ENCODE peak calls at places on chromosomes 11 and 22, in seven cellular contexts. Y is activated CD4-positive, alpha-beta T cell treated with anti-CD3 and anti-CD28 coated beads, Interleukin-2, amount 50 U/mL, for 4 hours; U is WTC11; I is psoas muscle; S is CD8-positive, alpha-beta T cell; Z is activated T-helper 1 cell treated with anti-CD3 and anti-CD28 coated beads, Interleukin-12 subunit alpha, Interleukin-12 subunit beta, Interleukin-2, Interleukin-4 antibody, amounts not matched to agents 30 ng/mL and 10 ng/mL and 1 ng/mL, durations not matched to agents 14 hours and 24 hours and 36 hours; A is A172. M is an unnamed sample.

GRCh38 chr11:36339899-36340298 is 43.8 kb downstream of the PRR5L start:
- DNase-seq in I (no peak), Y (no peak), S (no peak), A (no peak), U (no peak), Z (no peak), M (no peak)

GRCh38 chr11:72824811-72825505 is 10.7 kb downstream of the ATG16L2 start:
- DNase-seq in A (no peak), Z (no peak), S (no peak), U (no peak), Y (no peak), I (no peak), M (no peak)

GRCh38 chr11:2212411-2213251 is 41.0 kb upstream of the TH start:
- DNase-seq in S (peak; percentile 3), Z (no peak), A (no peak), U (no peak), I (peak; percentile 34), Y (no peak), M (no peak)

GRCh38 chr22:48741540-48741939 is 1086.1 kb downstream of the BRD1 start:
- DNase-seq in I (no peak), S (no peak), A (no peak), Y (no peak), Z (no peak), U (no peak), M (no peak)

GRCh38 chr22:36280379-36280778 is 27.4 kb downstream of the APOL1 start:
- DNase-seq in A (no peak), U (no peak), I (no peak), Y (no peak), S (no peak), Z (no peak), M (no peak)

GRCh38 chr22:46737976-46738641 is at the start of gene CERK:
- DNase-seq in A (no peak), Y (peak; percentile 67), Z (peak; percentile 68), U (peak; percentile 68), S (peak; percentile 76), I (peak; percentile 84), M (peak; percentile 82)

GRCh38 chr22:32603651-32604540 is 129.3 kb downstream of the FBXO7 start:
- DNase-seq in Z (no peak), S (no peak), A (no peak), Y (no peak), I (no peak), U (no peak), M (no peak)

GRCh38 chr11:93236741-93237675 is 39.2 kb upstream of the SLC36A4 start:
- DNase-seq in Y (no peak), U (no peak), I (no peak), A (peak; percentile 31), S (no peak), Z (no peak), M (no peak)

GRCh38 chr22:38694945-38695344 is 5.8 kb downstream of the JOSD1 start:
- DNase-seq in I (no peak), Y (no peak), U (no peak), A (no peak), Z (no peak), S (no peak), M (no peak)

GRCh38 chr11:8773125-8773524 is 90.5 kb downstream of the RPL27A start:
- DNase-seq in Z (no peak), A (no peak), I (no peak), S (no peak), U (no peak), Y (no peak), M (no peak)

GRCh38 chr11:66421492-66422205 is 814 bp downstream of the NPAS4 start:
- DNase-seq in I (peak; percentile 93), A (peak; percentile 67), Y (peak; percentile 83), S (peak; percentile 93), U (peak; percentile 95), Z (peak; percentile 83), M (peak; percentile 94)

GRCh38 chr11:65869643-65870306 is 2.8 kb downstream of the EFEMP2 start:
- DNase-seq in A (no peak), S (no peak), Y (no peak), I (no peak), U (no peak), Z (no peak), M (no peak)

GRCh38 chr11:75734491-75735180 is 17.0 kb downstream of the MOGAT2 start:
- DNase-seq in A (no peak), Z (no peak), S (no peak), I (no peak), Y (no peak), U (no peak), M (no peak)

GRCh38 chr11:70471254-70471653 is 72.9 kb downstream of the CTTN start:
- DNase-seq in I (no peak), A (peak; percentile 43), U (peak; percentile 74), Z (no peak), S (no peak), Y (no peak), M (no peak)

GRCh38 chr11:61567286-61568061 is 13.4 kb downstream of the SYT7 start:
- DNase-seq in Y (peak; percentile 62), A (peak; percentile 50), I (peak; percentile 86), S (peak; percentile 76), U (peak; percentile 90), Z (peak; percentile 54), M (peak; percentile 73)

GRCh38 chr11:1308745-1309497 is 511 bp downstream of the TOLLIP start:
- DNase-seq in Y (no peak), S (peak; percentile 31), Z (no peak), I (no peak), A (no peak), U (no peak), M (no peak)

GRCh38 chr22:42283288-42284229 is 13.1 kb upstream of the TCF20 start:
- DNase-seq in Z (peak; percentile 21), Y (peak; percentile 41), U (no peak), I (peak; percentile 55), S (peak; percentile 41), A (no peak), M (peak; percentile 62)

GRCh38 chr22:30864441-30865420 is 103.8 kb downstream of the MORC2 start:
- DNase-seq in I (no peak), A (no peak), Y (no peak), Z (no peak), U (no peak), S (no peak), M (no peak)

M was measured in activated T-cell treated with anti-CD3 and anti-CD28 coated beads, Interleukin-2, amount 50 U/mL, for 1 hour.